ENCODE peak calls at places on chromosomes 13 and 19, in seven cellular contexts. C, I, J, Q, S, N and M are unnamed samples.

GRCh38 chr19:8571006-8571411 is 6.2 kb downstream of the MYO1F start:
- DNase-seq in S (no peak), N (peak; percentile 6), C (no peak), J (no peak), I (no peak), Q (no peak), M (no peak)

GRCh38 chr19:18629166-18630088 is 7.4 kb upstream of the KLHL26 start:
- DNase-seq in S (no peak), Q (no peak), J (peak; percentile 82), N (no peak), C (peak; percentile 32), I (no peak), M (no peak)

GRCh38 chr13:98890186-98890585 is 87.7 kb downstream of the DOCK9 start:
- DNase-seq in I (no peak), S (no peak), Q (no peak), C (no peak), N (no peak), J (peak; percentile 73), M (no peak)

GRCh38 chr13:94784066-94784465 is 71.7 kb upstream of the SOX21 start:
- DNase-seq in I (no peak), S (no peak), J (no peak), N (no peak), C (no peak), Q (no peak), M (no peak)

GRCh38 chr19:55345101-55345817 is 5.6 kb downstream of the KMT5C start:
- DNase-seq in N (no peak), Q (no peak), S (no peak), C (no peak), I (no peak), J (no peak), M (no peak)

GRCh38 chr13:70623260-70623659 is 515.0 kb upstream of the KLHL1 start:
- DNase-seq in I (no peak), C (no peak), N (no peak), Q (no peak), J (no peak), S (no peak), M (no peak)

GRCh38 chr19:35105411-35106290 is 10.0 kb upstream of the FXYD3 start:
- DNase-seq in C (no peak), N (no peak), Q (no peak), I (no peak), J (no peak), S (no peak), M (no peak)

GRCh38 chr13:45769072-45769471 is 67.0 kb downstream of the CBY2 start:
- DNase-seq in I (no peak), Q (no peak), J (no peak), N (no peak), C (no peak), S (no peak), M (no peak)

GRCh38 chr13:22926176-22927007 is 254.4 kb upstream of the SGCG start:
- DNase-seq in I (no peak), Q (no peak), J (peak; percentile 73), C (peak; percentile 20), S (no peak), N (no peak), M (no peak)

GRCh38 chr19:29761575-29762225 is 46.6 kb upstream of the C19orf12 start:
- DNase-seq in I (no peak), C (no peak), J (no peak), N (no peak), S (no peak), Q (no peak), M (no peak)

GRCh38 chr19:10740798-10741197 is 22.9 kb downstream of the DNM2 start:
- DNase-seq in I (no peak), S (no peak), N (no peak), J (no peak), C (no peak), Q (no peak), M (no peak)

GRCh38 chr19:49295208-49295880 is 29.6 kb downstream of the SLC6A16 start:
- DNase-seq in J (no peak), I (no peak), C (no peak), S (no peak), Q (no peak), N (no peak), M (no peak)

GRCh38 chr13:73090116-73090811 is 31.5 kb downstream of the KLF5 start:
- DNase-seq in S (no peak), C (peak; percentile 41), I (no peak), Q (no peak), N (peak; percentile 58), J (no peak), M (no peak)

GRCh38 chr13:27383104-27383921 is 41.1 kb upstream of the GTF3A start:
- DNase-seq in I (no peak), N (no peak), J (no peak), Q (no peak), C (peak; percentile 62), S (no peak), M (no peak)

GRCh38 chr13:39313721-39314120 is 275.5 kb downstream of the NHLRC3 start:
- DNase-seq in S (no peak), C (no peak), I (no peak), J (no peak), Q (no peak), N (no peak), M (no peak)

GRCh38 chr19:12641456-12641855 is 25.1 kb downstream of the MAN2B1 start:
- DNase-seq in C (no peak), N (no peak), Q (no peak), J (no peak), I (no peak), S (no peak), M (peak; percentile 49)

GRCh38 chr19:17376935-17377600 is at the start of gene PLVAP:
- DNase-seq in N (no peak), S (peak; percentile 26), C (peak; percentile 33), I (no peak), Q (peak; percentile 52), J (no peak), M (no peak)

GRCh38 chr19:11480927-11481776 is at the start of gene ELAVL3:
- DNase-seq in N (no peak), Q (no peak), C (no peak), J (no peak), I (peak; percentile 54), S (no peak), M (no peak)

GRCh38 chr13:113976711-113977684 is 3.1 kb upstream of the C13orf46 start:
- DNase-seq in J (no peak), Q (peak; percentile 42), N (peak; percentile 24), C (no peak), I (no peak), S (no peak), M (peak; percentile 83)

GRCh38 chr19:2171349-2172145 is 7.8 kb downstream of the DOT1L start:
- DNase-seq in N (peak; percentile 43), J (no peak), Q (no peak), C (peak; percentile 69), S (no peak), I (no peak), M (no peak)
- TF ChIP-seq CTCF in N (no peak), J (no peak), Q (peak; percentile 9), C (no peak), S (no peak), I (peak; percentile 29), M (peak; percentile 49)

DNA sequence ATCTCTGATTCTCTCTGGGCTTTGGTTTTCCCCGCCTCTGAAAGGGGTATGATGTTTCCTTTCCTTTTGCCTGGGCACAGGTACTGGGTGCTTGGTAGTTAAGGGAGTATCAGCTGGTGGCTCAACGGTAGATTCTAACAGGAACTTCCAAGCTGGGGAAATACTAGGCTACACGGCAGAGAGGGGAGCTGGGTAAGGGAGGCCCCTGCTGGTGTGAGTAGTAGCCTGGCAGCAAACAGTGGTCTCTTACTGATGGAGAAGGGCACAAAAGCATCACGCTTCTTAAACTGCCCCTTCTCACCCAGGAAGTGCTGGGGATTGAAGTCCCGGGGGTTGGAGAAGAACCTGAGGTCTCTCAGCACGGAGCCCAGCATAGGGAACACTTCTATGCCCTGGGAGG is 26.9 kb upstream of the CYP2A7 start:
- DNase-seq in J (no peak), N (no peak), S (no peak), C (peak; percentile 78), I (no peak), Q (peak; percentile 60), M (no peak)
- TF ChIP-seq CTCF in J (no peak), N (no peak), S (no peak), C (peak; percentile 37), I (no peak), Q (no peak), M (no peak)

GRCh38 chr13:30111810-30112209 is 195.5 kb downstream of the KATNAL1 start:
- DNase-seq in N (peak; percentile 34), I (no peak), C (no peak), J (no peak), Q (no peak), S (no peak), M (no peak)
- TF ChIP-seq CTCF in N (no peak), I (peak; percentile 35), C (no peak), J (no peak), Q (no peak), S (no peak), M (peak; percentile 46)

DNA sequence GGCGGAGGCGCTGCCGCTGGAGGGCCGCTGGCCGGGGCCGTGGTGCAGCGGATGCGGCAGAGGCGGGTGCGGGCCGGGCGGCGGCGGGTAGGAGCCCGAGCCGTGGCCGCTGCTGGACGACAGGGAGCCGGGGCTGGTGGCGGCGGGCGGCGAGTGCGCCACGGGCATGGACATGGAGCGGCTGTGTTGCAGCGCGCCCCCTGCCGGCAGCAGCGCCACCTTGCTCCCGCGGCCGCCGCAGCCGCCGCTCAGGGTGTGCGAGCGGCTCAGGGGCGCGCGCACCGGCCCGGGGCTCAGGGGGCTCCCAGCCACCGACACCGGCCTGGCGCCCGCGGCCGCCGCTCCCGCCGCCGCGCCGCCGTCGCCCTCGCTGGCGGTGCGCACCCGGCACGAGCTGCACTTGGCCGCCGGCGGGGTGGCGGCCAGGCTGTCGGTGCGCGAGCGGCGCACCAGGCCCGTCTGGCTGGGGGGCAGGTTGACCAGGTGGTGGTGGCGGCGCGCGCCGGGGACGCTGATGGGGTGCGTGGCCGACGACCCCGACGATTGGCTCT is 1.7 kb downstream of the IRS2 start:
- DNase-seq in J (peak; percentile 59), N (peak; percentile 71), S (peak; percentile 41), I (peak; percentile 84), C (peak; percentile 77), Q (peak; percentile 88), M (no peak)
- TF ChIP-seq CTCF in J (no peak), N (no peak), S (no peak), I (peak; percentile 72), C (peak; percentile 56), Q (peak; percentile 95), M (peak; percentile 75)